ENCODE peak calls at places on chromosomes 7 and 10, in seven cellular contexts. Z is H1, Y is K562, E is HepG2, R is SK-N-SH, F is HCT116, Q is GM12878. U is an unnamed sample.

GRCh38 chr7:149330914-149331567 is 69.0 kb downstream of the ZNF783 start:
- DNase-seq in Y (peak; percentile 17), F (peak; percentile 10), E (peak; percentile 18), Q (no peak), R (no peak), Z (no peak), U (no peak)

GRCh38 chr7:130446285-130446684 is 5.5 kb upstream of the CEP41 start:
- DNase-seq in Z (no peak), E (no peak), Y (no peak), R (no peak), Q (no peak), F (no peak), U (no peak)

GRCh38 chr7:100154651-100155491 is 3.7 kb downstream of the TRAPPC14 start:
- DNase-seq in R (no peak), Q (no peak), Y (no peak), Z (no peak), E (no peak), F (no peak), U (no peak)

GRCh38 chr10:34814228-34815173 is 595 bp downstream of the PARD3 start:
- DNase-seq in R (peak; percentile 91), Z (peak; percentile 75), E (peak; percentile 51), F (no peak), Q (no peak), Y (peak; percentile 40), U (no peak)

GRCh38 chr10:27328946-27329345 is 88.3 kb upstream of the ACBD5 start:
- DNase-seq in Z (no peak), E (no peak), F (no peak), R (no peak), Q (no peak), Y (no peak), U (no peak)

GRCh38 chr7:142669074-142669654 is 80.1 kb upstream of the PRSS1 start:
- DNase-seq in F (no peak), Z (no peak), E (no peak), Q (no peak), Y (peak; percentile 32), R (peak; percentile 12), U (peak; percentile 20)

GRCh38 chr7:95045236-95045923 is 138.0 kb downstream of the PPP1R9A start:
- DNase-seq in Y (peak; percentile 4), Z (peak; percentile 47), R (no peak), E (peak; percentile 57), F (no peak), Q (no peak), U (no peak)

GRCh38 chr7:142806021-142806353 is 35.2 kb downstream of the PRSS2 start:
- DNase-seq in R (no peak), Y (no peak), F (no peak), Q (no peak), Z (no peak), E (no peak), U (no peak)

DNA sequence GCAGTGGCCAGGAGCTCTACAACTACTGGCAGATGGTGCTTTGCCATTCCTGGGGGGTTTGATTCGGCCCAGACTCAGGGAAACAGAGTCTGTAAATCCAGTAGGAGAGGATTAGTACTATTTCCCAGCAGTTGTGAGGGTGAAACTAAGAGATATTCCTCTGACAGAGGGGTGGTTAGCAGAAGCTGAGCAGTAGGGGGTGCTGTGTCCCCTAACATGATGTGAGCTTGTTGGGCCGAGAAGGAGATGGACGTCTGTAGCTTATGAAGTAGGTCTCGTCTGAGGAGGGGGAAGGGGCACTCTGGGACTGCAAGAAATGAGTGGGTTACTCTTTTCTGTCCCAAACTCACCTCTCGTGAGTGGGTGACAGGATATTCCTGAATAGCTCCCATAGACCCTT is 179.2 kb upstream of the MBL2 start:
- DNase-seq in Q (no peak), R (no peak), Y (peak; percentile 6), Z (peak; percentile 87), F (no peak), E (peak; percentile 59), U (peak; percentile 48)
- TF ChIP-seq YY1 in Q (peak; percentile 50), R (no peak), Y (no peak), Z (peak; percentile 36), F (no peak), E (no peak), U (no peak)

DNA sequence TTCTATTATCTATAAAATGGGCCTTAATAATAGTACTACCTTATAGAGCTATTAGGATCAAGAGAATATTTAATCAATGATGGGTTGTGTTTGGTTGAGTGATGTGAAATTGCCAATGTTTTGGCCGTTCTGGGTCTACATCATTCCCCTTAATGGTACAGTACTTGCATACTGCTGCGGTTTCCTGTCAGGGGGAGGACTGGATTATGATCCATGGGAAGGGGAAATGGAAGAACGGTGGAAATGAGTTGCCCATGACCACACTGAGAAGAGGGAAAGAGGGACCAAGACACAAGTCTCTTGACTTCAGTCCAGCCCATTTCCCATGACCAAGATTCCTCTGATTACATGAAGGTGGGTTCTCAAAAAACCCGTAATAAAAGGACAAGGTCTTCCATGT is 999 bp upstream of the MRPS24 start:
- DNase-seq in F (no peak), Z (no peak), Y (no peak), E (no peak), R (no peak), Q (no peak), U (no peak)
- H3K4me3 ChIP-seq in F (no peak overlapping the region), Z (no peak overlapping the region), Y (no peak overlapping the region), E (no peak overlapping the region), R (no peak overlapping the region), Q (no peak overlapping the region), U (no peak overlapping the region)

DNA sequence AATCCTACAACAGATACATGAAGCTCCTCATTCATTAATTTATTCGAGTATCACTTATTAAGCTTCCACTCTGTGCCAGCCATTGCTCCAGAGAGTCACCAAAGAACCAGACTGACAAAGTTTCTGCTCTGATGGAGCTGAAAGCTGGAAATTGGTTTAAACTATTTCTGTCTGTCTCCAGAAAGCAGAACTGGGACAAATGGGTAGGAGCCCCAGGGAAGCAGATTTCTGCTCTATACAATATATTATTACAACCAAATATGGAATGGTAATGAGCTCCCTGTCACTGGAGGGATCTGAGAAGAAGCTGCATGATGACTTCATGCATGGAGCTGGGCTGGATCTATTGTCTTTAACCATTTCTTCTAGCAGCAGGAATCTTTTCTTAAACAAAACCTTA is 165.4 kb upstream of the ADO start:
- DNase-seq in R (no peak), Q (no peak), E (no peak), F (no peak), Y (no peak), Z (no peak), U (no peak)
- H3K9ac ChIP-seq in R (no peak overlapping the region), Q (no peak overlapping the region), E (no peak overlapping the region), F (no peak overlapping the region), Y (no peak overlapping the region), Z (no peak overlapping the region), U (no peak overlapping the region)

DNA sequence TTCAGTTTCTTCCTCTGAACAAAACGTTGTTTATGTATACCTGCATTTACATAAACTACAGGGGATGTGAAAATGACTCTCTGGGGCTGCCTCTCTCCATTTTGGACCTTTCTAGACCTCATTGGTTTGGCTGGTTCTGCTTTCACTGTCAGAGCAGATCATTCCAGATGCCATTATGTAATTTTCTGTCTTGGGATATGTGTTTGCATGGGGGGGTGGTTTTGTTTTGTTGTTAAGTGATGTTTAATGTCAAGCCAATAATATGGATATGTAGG is 172.4 kb downstream of the LRRC4 start:
- DNase-seq in Y (no peak), Z (no peak), R (no peak), E (no peak), F (no peak), Q (no peak), U (no peak)
- TF ChIP-seq YY1 in Y (no peak), Z (no peak), R (no peak), E (no peak), F (no peak), Q (no peak), U (no peak)

GRCh38 chr7:74017122-74017521 is 10.9 kb upstream of the ELN start:
- DNase-seq in R (no peak), Z (no peak), F (no peak), Y (no peak), E (no peak), Q (no peak), U (no peak)
- H3K4me3 ChIP-seq in R (no peak overlapping the region), Z (no peak overlapping the region), F (no peak overlapping the region), Y (no peak overlapping the region), E (no peak overlapping the region), Q (no peak overlapping the region), U (no peak overlapping the region)

DNA sequence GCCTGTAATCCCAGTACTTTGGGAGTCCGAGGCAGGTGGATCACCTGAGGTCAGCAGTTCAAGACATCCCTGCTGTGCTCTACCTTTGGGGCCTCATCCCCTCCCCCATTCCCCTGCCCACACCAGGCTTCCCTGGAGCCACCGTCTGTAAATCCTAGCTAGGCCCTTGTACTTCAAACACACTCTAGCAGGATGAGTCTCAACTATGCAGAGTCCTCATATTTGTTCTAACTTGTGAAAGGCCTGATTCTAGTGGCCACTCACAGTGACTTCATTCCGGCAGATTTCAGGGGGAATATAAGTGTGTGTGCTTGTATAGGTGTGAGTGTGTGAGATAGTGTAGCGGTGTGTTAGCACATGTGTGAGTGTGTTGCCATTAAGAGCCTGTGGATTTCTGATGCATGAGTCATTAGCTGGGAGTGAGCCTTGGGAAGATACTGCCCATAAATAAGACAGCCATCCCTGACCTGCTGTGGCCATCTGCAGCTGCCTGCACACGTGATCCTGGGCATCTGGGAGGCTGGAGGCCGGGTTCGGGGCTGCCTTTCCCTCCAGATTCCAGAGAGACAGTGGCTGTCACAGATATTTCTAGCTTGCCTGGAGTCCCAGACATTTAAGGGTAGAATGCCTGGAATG is 1.7 kb upstream of the NEURL1 start:
- DNase-seq in Z (no peak), R (peak; percentile 86), Q (no peak), E (peak; percentile 25), F (peak; percentile 44), Y (no peak), U (no peak)
- H3K9ac ChIP-seq in Z (no peak overlapping the region), R (no peak overlapping the region), Q (no peak overlapping the region), E (no peak overlapping the region), F (no peak overlapping the region), Y (no peak overlapping the region), U (no peak overlapping the region)

GRCh38 chr10:132398566-132398991 is 1.6 kb downstream of the PWWP2B start:
- DNase-seq in R (no peak), Y (no peak), Z (no peak), Q (no peak), F (no peak), E (no peak), U (no peak)

GRCh38 chr10:132397671-132398565 is 918 bp downstream of the PWWP2B start:
- DNase-seq in Z (no peak), F (no peak), R (peak; percentile 87), Q (no peak), Y (peak; percentile 35), E (no peak), U (no peak)

GRCh38 chr10:132396495-132397035 is 435 bp upstream of the PWWP2B start:
- DNase-seq in R (peak; percentile 96), E (peak; percentile 26), Y (peak; percentile 75), Z (no peak), F (no peak), Q (no peak), U (no peak)

GRCh38 chr10:132395704-132396494 is 1.1 kb upstream of the PWWP2B start:
- DNase-seq in Y (peak; percentile 37), E (peak; percentile 62), Q (no peak), R (peak; percentile 73), F (no peak), Z (peak; percentile 86), U (peak; percentile 23)

GRCh38 chr10:132397036-132397541 is at the start of gene PWWP2B:
- DNase-seq in Q (no peak), F (no peak), E (no peak), Z (no peak), R (peak; percentile 87), Y (peak; percentile 57), U (no peak)
- TF ChIP-seq YY1 in Q (no peak), F (no peak), E (no peak), Z (no peak), R (no peak), Y (no peak), U (no peak)

U was measured in NT2/D1.